ENCODE peak calls at places on chromosome 18, in four cellular contexts. N is GM04504, T is Right ventricle myocardium superior, M is HCEC 1CT. Q is an unnamed sample.

GRCh38 chr18:51437280-51438271 is 240.1 kb upstream of the MEX3C start:
- DNase-seq in N (no peak), T (no peak), M (no peak), Q (no peak)

GRCh38 chr18:58183226-58183625 is 139.2 kb downstream of the NEDD4L start:
- DNase-seq in N (no peak), T (no peak), M (no peak), Q (no peak)

GRCh38 chr18:76358774-76359173 is 136.3 kb downstream of the ZNF516 start:
- DNase-seq in N (no peak), T (no peak), M (no peak), Q (no peak)

GRCh38 chr18:54223568-54224241 is 764 bp downstream of the MBD2 start:
- DNase-seq in N (peak), T (peak), M (peak), Q (peak)

GRCh38 chr18:79988925-79989361 is 580 bp upstream of the TXNL4A start:
- DNase-seq in N (peak), T (no peak), M (peak), Q (no peak)

GRCh38 chr18:1104265-1104792 is 199.7 kb downstream of the ADCYAP1 start:
- DNase-seq in N (peak), T (no peak), M (no peak), Q (peak)

GRCh38 chr18:58313491-58314032 is 269.5 kb downstream of the NEDD4L start:
- DNase-seq in N (no peak), T (peak), M (no peak), Q (no peak)

GRCh38 chr18:46310258-46310657 is 206.1 kb downstream of the HAUS1 start:
- DNase-seq in N (no peak), T (no peak), M (no peak), Q (no peak)

GRCh38 chr18:58391113-58391892 is 237.6 kb downstream of the ALPK2 start:
- DNase-seq in N (no peak), T (no peak), M (no peak), Q (no peak)

GRCh38 chr18:3058328-3059191 is 45.6 kb upstream of the LPIN2 start:
- DNase-seq in N (no peak), T (no peak), M (no peak), Q (no peak)

GRCh38 chr18:61892683-61893303 is at the start of gene RNF152:
- DNase-seq in N (no peak), T (peak), M (peak), Q (no peak)

GRCh38 chr18:56468379-56468778 is 170.0 kb downstream of the TXNL1 start:
- DNase-seq in N (no peak), T (no peak), M (no peak), Q (no peak)

GRCh38 chr18:62771494-62771893 is 56.2 kb downstream of the PHLPP1 start:
- DNase-seq in N (no peak), T (no peak), M (no peak), Q (no peak)

GRCh38 chr18:79600141-79600540 is 79.5 kb upstream of the CTDP1 start:
- DNase-seq in N (no peak), T (peak), M (no peak), Q (no peak)

GRCh38 chr18:27605107-27605834 is 420.2 kb upstream of the CHST9 start:
- DNase-seq in N (peak), T (peak), M (peak), Q (peak)